ENCODE peak calls at places on chromosomes 11 and 22, in five cellular contexts. Z is epithelial cell of proximal tubule, V is brain microvascular endothelial cell, Y is mammary epithelial cell, S is uterus. F is an unnamed sample.

GRCh38 chr22:46528121-46528610 is 9.3 kb downstream of the CELSR1 start:
- DNase-seq in Y (peak), V (peak), S (no peak), Z (peak), F (no peak)

GRCh38 chr22:39469681-39470461 is 13.1 kb downstream of the MGAT3 start:
- DNase-seq in Z (no peak), S (no peak), V (no peak), Y (no peak), F (no peak)

GRCh38 chr11:100939581-100939980 is 190.0 kb downstream of the PGR start:
- DNase-seq in V (no peak), Z (no peak), Y (no peak), S (no peak), F (no peak)

GRCh38 chr11:16404781-16405180 is 48.4 kb upstream of the SOX6 start:
- DNase-seq in V (no peak), Z (no peak), S (no peak), Y (no peak), F (no peak)

GRCh38 chr11:120130991-120131760 is 6.7 kb downstream of the TRIM29 start:
- DNase-seq in Y (no peak), S (peak), V (no peak), Z (no peak), F (peak)

GRCh38 chr22:46079093-46079860 is 71.0 kb upstream of the PPARA start:
- DNase-seq in V (no peak), Y (peak), Z (no peak), S (peak), F (peak)

GRCh38 chr22:24046024-24046423 is 34.9 kb downstream of the CABIN1 start:
- DNase-seq in V (no peak), S (no peak), Z (no peak), Y (no peak), F (no peak)

GRCh38 chr11:127628463-127628785 is 627.9 kb upstream of the KIRREL3 start:
- DNase-seq in S (no peak), Z (no peak), Y (no peak), V (no peak), F (no peak)

GRCh38 chr11:78789365-78789764 is 214.7 kb upstream of the NARS2 start:
- DNase-seq in Z (no peak), Y (no peak), S (no peak), V (no peak), F (no peak)

DNA sequence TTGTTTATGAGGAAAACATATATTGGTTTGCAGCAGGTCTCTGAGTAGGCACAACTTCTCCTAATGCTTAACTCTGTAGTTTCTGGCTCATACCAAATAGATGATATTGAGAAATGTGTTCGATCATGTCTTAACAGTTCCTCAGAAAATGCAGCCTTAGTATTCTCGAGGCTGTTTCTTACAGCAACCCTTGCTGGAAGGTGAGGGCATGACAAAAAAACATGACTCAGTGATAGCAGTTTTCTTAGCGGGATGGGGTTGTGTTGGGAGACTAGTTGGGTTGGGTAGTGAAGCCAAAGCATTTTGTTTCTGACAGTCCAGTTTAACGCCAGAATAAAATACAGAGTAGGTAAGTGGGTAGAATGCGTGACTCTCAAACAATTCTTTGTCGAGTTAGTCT is 94.7 kb upstream of the PARVA start:
- DNase-seq in V (no peak), S (no peak), Y (peak), Z (no peak), F (no peak)
- H3K4me3 ChIP-seq in V (no peak), S (no peak), Y (no peak), Z (no peak), F (no peak)

GRCh38 chr11:7020183-7020917 is at the start of the genes NLRP14 and ZNF214:
- DNase-seq in S (peak), Z (peak), V (peak), Y (peak), F (peak)
- H3K4me3 ChIP-seq in S (peak), Z (peak), V (peak), Y (peak), F (peak)

GRCh38 chr22:22515890-22516289 is 4.2 kb downstream of the ZNF280A start:
- DNase-seq in S (no peak), V (no peak), Z (no peak), Y (no peak), F (no peak)
- H3K4me3 ChIP-seq in S (no peak), V (no peak), Z (no peak), Y (no peak), F (no peak)

DNA sequence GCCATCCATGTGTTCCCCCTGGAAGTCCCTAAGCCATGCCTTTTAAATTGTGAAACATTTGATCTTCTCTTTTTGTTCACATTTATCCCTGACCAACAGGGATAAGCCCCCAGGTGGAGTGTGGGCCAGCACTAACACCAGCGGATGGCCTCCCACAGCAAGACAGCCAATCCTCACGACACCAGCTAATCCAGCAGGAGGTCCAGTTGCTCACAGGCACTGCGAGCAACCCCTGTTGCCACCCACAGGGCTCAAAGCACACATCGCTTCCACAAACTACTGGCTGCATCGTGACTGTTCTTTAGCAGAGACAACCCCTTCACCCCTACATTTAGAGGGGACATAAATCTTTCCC is 2.0 kb downstream of the PCSK7 start:
- DNase-seq in Z (no peak), Y (no peak), S (no peak), V (no peak), F (no peak)
- H3K4me3 ChIP-seq in Z (no peak), Y (no peak), S (no peak), V (no peak), F (no peak)

GRCh38 chr11:62116458-62116857 is 7.4 kb upstream of the INCENP start:
- DNase-seq in Z (no peak), V (no peak), S (no peak), Y (no peak), F (no peak)
- H3K4me3 ChIP-seq in Z (no peak), V (no peak), S (no peak), Y (no peak), F (no peak)

F was measured in tibial artery.